ENCODE peak calls at places on chromosomes 16 and 17, in eight cellular contexts. D is WTC11; S is AG20443; K is RPMI7951; T is activated T-cell treated with anti-CD3 and anti-CD28 coated beads, Interleukin-2, amount 50 U/mL, for 48 hours; Z is M059J; U is type B pancreatic cell; E is dorsolateral prefrontal cortex. N is an unnamed sample.

GRCh38 chr16:9007177-9007794 is 43.6 kb upstream of the USP7 start:
- DNase-seq in D (no peak), S (peak; percentile 36), K (peak; percentile 35), T (no peak), Z (no peak), U (no peak), E (no peak), N (no peak)

GRCh38 chr16:57591086-57591869 is 37.2 kb upstream of the ADGRG1 start:
- DNase-seq in D (peak; percentile 83), S (peak; percentile 91), K (peak; percentile 82), T (peak; percentile 90), Z (peak; percentile 90), U (no peak), E (peak; percentile 78), N (no peak)

GRCh38 chr17:38879878-38880727 is 10.2 kb downstream of the LASP1 start:
- DNase-seq in D (peak; percentile 79), S (peak; percentile 94), K (peak; percentile 88), T (no peak), Z (peak; percentile 92), U (no peak), E (no peak), N (no peak)

GRCh38 chr17:5642752-5643151 is 58.4 kb upstream of the NLRP1 start:
- DNase-seq in D (no peak), S (no peak), K (no peak), T (no peak), Z (no peak), U (no peak), E (no peak), N (no peak)

GRCh38 chr16:85141491-85142128 is 29.3 kb upstream of the CIBAR2 start:
- DNase-seq in D (no peak), S (no peak), K (no peak), T (no peak), Z (no peak), U (no peak), E (no peak), N (no peak)

GRCh38 chr16:66357523-66357928 is 9.0 kb upstream of the CDH5 start:
- DNase-seq in D (peak; percentile 47), S (peak; percentile 91), K (peak; percentile 78), T (peak; percentile 34), Z (peak; percentile 87), U (no peak), E (no peak), N (peak; percentile 65)

GRCh38 chr16:87550510-87550961 is 51.8 kb upstream of the JPH3 start:
- DNase-seq in D (peak; percentile 79), S (peak; percentile 73), K (no peak), T (peak; percentile 76), Z (no peak), U (no peak), E (peak; percentile 65), N (no peak)

GRCh38 chr17:39404542-39405378 is 3.3 kb upstream of the FBXL20 start:
- DNase-seq in D (no peak), S (peak; percentile 81), K (peak; percentile 72), T (peak; percentile 42), Z (peak; percentile 83), U (no peak), E (no peak), N (no peak)

GRCh38 chr16:50696575-50697420 is 3.4 kb downstream of the NOD2 start:
- DNase-seq in D (no peak), S (peak; percentile 88), K (peak; percentile 98), T (peak; percentile 72), Z (peak; percentile 89), U (no peak), E (no peak), N (no peak)

GRCh38 chr17:31251075-31251474 is 46.0 kb downstream of the OMG start:
- DNase-seq in D (no peak), S (no peak), K (peak; percentile 8), T (no peak), Z (peak; percentile 44), U (no peak), E (no peak), N (no peak)

GRCh38 chr17:15398736-15399331 is 57.4 kb upstream of the TEKT3 start:
- DNase-seq in D (no peak), S (peak; percentile 66), K (peak; percentile 83), T (no peak), Z (peak; percentile 85), U (no peak), E (no peak), N (no peak)

GRCh38 chr16:66135376-66135775 is 231.1 kb upstream of the CDH5 start:
- DNase-seq in D (no peak), S (peak; percentile 37), K (peak; percentile 67), T (no peak), Z (peak; percentile 44), U (no peak), E (no peak), N (no peak)

GRCh38 chr17:56478836-56479447 is 114.6 kb upstream of the NOG start:
- DNase-seq in D (peak; percentile 33), S (peak; percentile 22), K (peak; percentile 19), T (peak; percentile 20), Z (peak; percentile 57), U (no peak), E (no peak), N (no peak)

GRCh38 chr16:19123535-19124178 is 9.9 kb downstream of the ITPRIPL2 start:
- DNase-seq in D (no peak), S (no peak), K (no peak), T (no peak), Z (peak; percentile 71), U (no peak), E (no peak), N (no peak)

GRCh38 chr17:12622726-12623125 is 43.0 kb upstream of the MYOCD start:
- DNase-seq in D (no peak), S (peak; percentile 16), K (peak; percentile 7), T (no peak), Z (no peak), U (no peak), E (no peak), N (no peak)

GRCh38 chr16:11198817-11199216 is 57.2 kb downstream of the SOCS1 start:
- DNase-seq in D (no peak), S (no peak), K (no peak), T (no peak), Z (no peak), U (no peak), E (no peak), N (no peak)

GRCh38 chr16:56667581-56668571 is at the start of gene MT1G:
- DNase-seq in D (peak; percentile 65), S (peak; percentile 46), K (peak; percentile 52), T (peak; percentile 69), Z (no peak), U (no peak), E (no peak), N (no peak)

GRCh38 chr16:56728027-56728426 is 1.9 kb upstream of the NUP93 start:
- DNase-seq in D (no peak), S (no peak), K (no peak), T (no peak), Z (no peak), U (no peak), E (no peak), N (no peak)

GRCh38 chr17:82353484-82353883 is 5.6 kb upstream of the TEX19 start:
- DNase-seq in D (peak; percentile 9), S (no peak), K (no peak), T (no peak), Z (no peak), U (no peak), E (no peak), N (no peak)

GRCh38 chr16:12539185-12539929 is 264.3 kb downstream of the CPPED1 start:
- DNase-seq in D (no peak), S (peak; percentile 49), K (peak; percentile 49), T (peak; percentile 65), Z (peak; percentile 92), U (no peak), E (no peak), N (peak; percentile 34)

GRCh38 chr17:11539637-11540036 is 58.6 kb upstream of the DNAH9 start:
- DNase-seq in D (no peak), S (no peak), K (no peak), T (no peak), Z (no peak), U (no peak), E (no peak), N (no peak)

GRCh38 chr16:24070851-24071250 is 185.3 kb upstream of the CACNG3 start:
- DNase-seq in D (peak; percentile 70), S (peak; percentile 46), K (peak; percentile 39), T (peak; percentile 53), Z (peak; percentile 50), U (peak; percentile 40), E (no peak), N (no peak)

GRCh38 chr17:40323731-40324650 is 15.0 kb downstream of the RARA start:
- DNase-seq in D (no peak), S (peak; percentile 77), K (peak; percentile 82), T (peak; percentile 70), Z (peak; percentile 75), U (no peak), E (peak; percentile 22), N (no peak)

GRCh38 chr17:18121201-18121600 is 12.6 kb downstream of the MYO15A start:
- DNase-seq in D (no peak), S (no peak), K (no peak), T (no peak), Z (no peak), U (no peak), E (no peak), N (no peak)

GRCh38 chr17:59342681-59343127 is 11.2 kb downstream of the YPEL2 start:
- DNase-seq in D (no peak), S (no peak), K (no peak), T (peak; percentile 78), Z (no peak), U (no peak), E (no peak), N (no peak)

GRCh38 chr16:56732832-56733231 is 2.9 kb downstream of the NUP93 start:
- DNase-seq in D (no peak), S (no peak), K (no peak), T (peak; percentile 33), Z (no peak), U (no peak), E (no peak), N (no peak)

GRCh38 chr17:13776027-13776551 is 174.4 kb upstream of the HS3ST3A1 start:
- DNase-seq in D (no peak), S (no peak), K (peak; percentile 70), T (no peak), Z (peak; percentile 86), U (no peak), E (no peak), N (no peak)

GRCh38 chr16:7397901-7398300 is 65.3 kb downstream of the RBFOX1 start:
- DNase-seq in D (no peak), S (no peak), K (peak; percentile 90), T (no peak), Z (peak; percentile 81), U (no peak), E (no peak), N (no peak)

GRCh38 chr16:74466872-74467271 is 45.6 kb upstream of the CLEC18B start:
- DNase-seq in D (no peak), S (no peak), K (no peak), T (no peak), Z (no peak), U (no peak), E (no peak), N (no peak)

N was measured in NCI-H446 treated with DMSO at 0.1 percent for 48 hours.